ENCODE peak calls at places on chromosomes 5 and 9, in ten cellular contexts. H is effector CD8-positive, alpha-beta T cell; W is NCI-H1092 treated with DMSO at 0.1 percent for 48 hours; T is germinal center; R is G401; V is activated T-helper 1 cell treated with Interleukin-2 at 50 U/mL for 16 hours; Q is naive thymus-derived CD8-positive, alpha-beta T cell; N is NCI-H2081; C is ACHN; P is ascending aorta. Z is an unnamed sample.

GRCh38 chr9:28056006-28056405 is 482.7 kb upstream of the C9orf72 start:
- DNase-seq in T (no peak), R (no peak), V (no peak), W (no peak), N (no peak), H (no peak), Q (no peak), P (no peak), C (no peak), Z (no peak)

GRCh38 chr9:79026311-79026710 is 545.5 kb upstream of the TLE4 start:
- DNase-seq in W (no peak), Q (no peak), N (peak; percentile 5), T (no peak), H (no peak), C (no peak), V (no peak), P (no peak), R (no peak), Z (peak; percentile 49)

GRCh38 chr9:106657951-106658350 is 205.0 kb upstream of the ZNF462 start:
- DNase-seq in N (no peak), W (no peak), Q (no peak), H (no peak), P (no peak), T (no peak), C (no peak), R (no peak), V (no peak), Z (no peak)

GRCh38 chr5:16180789-16181082 is 1.1 kb upstream of the MARCHF11 start:
- DNase-seq in C (no peak), N (no peak), Q (no peak), P (no peak), T (no peak), H (no peak), W (no peak), V (no peak), R (no peak), Z (no peak)

GRCh38 chr5:124337996-124338395 is 408.4 kb downstream of the ZNF608 start:
- DNase-seq in V (no peak), R (no peak), Q (no peak), N (no peak), H (no peak), W (no peak), P (no peak), T (no peak), C (no peak), Z (no peak)

GRCh38 chr5:147234098-147234824 is 565 bp upstream of the STK32A start:
- DNase-seq in H (no peak), N (no peak), P (no peak), T (no peak), V (no peak), W (no peak), C (no peak), Q (no peak), R (no peak), Z (no peak)

GRCh38 chr5:1401681-1402096 is 43.6 kb downstream of the SLC6A3 start:
- DNase-seq in Q (no peak), P (no peak), R (no peak), V (no peak), W (peak; percentile 13), N (no peak), H (no peak), T (no peak), C (no peak), Z (no peak)

GRCh38 chr5:121199238-121199999 is 652.3 kb upstream of the FTMT start:
- DNase-seq in P (no peak), H (no peak), V (no peak), N (no peak), W (no peak), Q (no peak), R (no peak), C (no peak), T (no peak), Z (peak; percentile 9)

GRCh38 chr5:66710557-66710956 is 114.4 kb downstream of the MAST4 start:
- DNase-seq in N (no peak), W (no peak), T (no peak), C (no peak), V (no peak), H (no peak), P (no peak), R (no peak), Q (no peak), Z (no peak)

GRCh38 chr5:179152941-179153340 is 92.8 kb downstream of the ZNF354C start:
- DNase-seq in H (no peak), N (no peak), W (no peak), P (no peak), V (no peak), T (no peak), R (no peak), C (no peak), Q (no peak), Z (no peak)

GRCh38 chr9:136898483-136899100 is 12.3 kb downstream of the TRAF2 start:
- DNase-seq in V (no peak), T (no peak), P (no peak), R (no peak), W (no peak), C (no peak), H (no peak), Q (no peak), N (no peak), Z (no peak)

GRCh38 chr5:150658699-150659265 is 2.3 kb upstream of the MYOZ3 start:
- DNase-seq in T (no peak), N (no peak), R (no peak), W (no peak), P (no peak), Q (no peak), H (no peak), C (no peak), V (no peak), Z (no peak)